ENCODE peak calls at places on chromosomes 2 and 18, in six cellular contexts. L is ACHN, Z is AG09319, N is lung, J is KG1, R is WERI-Rb-1. A is an unnamed sample.

GRCh38 chr2:37795938-37796337 is 124.5 kb upstream of the CDC42EP3 start:
- DNase-seq in L (no peak), Z (peak), N (no peak), J (no peak), R (no peak), A (no peak)

GRCh38 chr2:1882471-1882870 is 138.2 kb upstream of the PXDN start:
- DNase-seq in L (no peak), Z (no peak), N (no peak), J (no peak), R (peak), A (no peak)

GRCh38 chr2:30664761-30665358 is 142.4 kb downstream of the CAPN13 start:
- DNase-seq in L (peak), Z (peak), N (peak), J (no peak), R (no peak), A (peak)

GRCh38 chr2:167681234-167681633 is 566.2 kb downstream of the STK39 start:
- DNase-seq in L (no peak), Z (no peak), N (no peak), J (no peak), R (no peak), A (no peak)

GRCh38 chr18:39487932-39488331 is 1922.3 kb upstream of the CELF4 start:
- DNase-seq in L (no peak), Z (no peak), N (no peak), J (no peak), R (no peak), A (no peak)

GRCh38 chr2:96531872-96532505 is 4.6 kb upstream of the ARID5A start:
- DNase-seq in L (peak), Z (peak), N (peak), J (peak), R (peak), A (peak)

GRCh38 chr2:72988041-72988440 is 70.7 kb downstream of the EMX1 start:
- DNase-seq in L (no peak), Z (no peak), N (no peak), J (no peak), R (no peak), A (no peak)

GRCh38 chr2:220935789-220936321 is 636.2 kb downstream of the EPHA4 start:
- DNase-seq in L (no peak), Z (no peak), N (no peak), J (no peak), R (no peak), A (no peak)

GRCh38 chr2:151827564-151828142 is 568 bp downstream of the ARL5A start:
- DNase-seq in L (peak), Z (no peak), N (no peak), J (peak), R (no peak), A (no peak)

GRCh38 chr2:12169060-12169406 is 422.6 kb downstream of the LPIN1 start:
- DNase-seq in L (no peak), Z (peak), N (no peak), J (no peak), R (no peak), A (no peak)

A was measured in ureter.